ENCODE peak calls at places on chromosomes 12 and 14, in nine cellular contexts. O is AG04450, W is GM06990, V is dorsolateral prefrontal cortex, Z is right atrium auricular region, Y is upper lobe of right lung, M is stomach, A is left ventricle myocardium inferior, J is esophagus squamous epithelium. H is an unnamed sample.

GRCh38 chr14:29092121-29092520 is 325.5 kb downstream of the FOXG1 start:
- DNase-seq in W (no peak), A (no peak), V (no peak), M (no peak), Y (no peak), Z (no peak), J (no peak), O (no peak), H (no peak)

GRCh38 chr12:47328831-47329545 is 249.2 kb upstream of the AMIGO2 start:
- DNase-seq in J (no peak), W (no peak), M (no peak), V (no peak), Y (no peak), Z (no peak), A (no peak), O (peak; percentile 6), H (peak; percentile 55)

GRCh38 chr12:113958108-113958507 is 8.0 kb downstream of the RBM19 start:
- DNase-seq in A (no peak), W (no peak), V (no peak), M (no peak), J (no peak), O (no peak), Y (no peak), Z (no peak), H (no peak)

GRCh38 chr14:20757963-20758362 is 10.2 kb upstream of the EDDM3B start:
- DNase-seq in W (no peak), M (no peak), V (no peak), O (no peak), A (no peak), Y (no peak), J (no peak), Z (no peak), H (no peak)

GRCh38 chr12:104687823-104688573 is 231.2 kb downstream of the CHST11 start:
- DNase-seq in Z (no peak), J (no peak), V (no peak), Y (no peak), M (no peak), A (no peak), O (no peak), W (no peak), H (no peak)

GRCh38 chr14:69996197-69996596 is 117.0 kb downstream of the SMOC1 start:
- DNase-seq in Z (no peak), Y (no peak), M (no peak), O (no peak), V (no peak), W (no peak), J (no peak), A (no peak), H (peak; percentile 96)

GRCh38 chr12:5262885-5263284 is 169.0 kb upstream of the NTF3 start:
- DNase-seq in M (no peak), W (no peak), V (no peak), A (no peak), J (no peak), Z (no peak), Y (no peak), O (no peak), H (no peak)

GRCh38 chr12:130335517-130336392 is 1.9 kb upstream of the PIWIL1 start:
- DNase-seq in M (no peak), O (no peak), Y (no peak), A (no peak), Z (no peak), W (no peak), J (no peak), V (peak; percentile 57), H (peak; percentile 69)

GRCh38 chr14:61564623-61565091 is 130.7 kb upstream of the HIF1A start:
- DNase-seq in A (no peak), Y (no peak), W (no peak), M (no peak), J (no peak), O (peak; percentile 85), Z (no peak), V (no peak), H (peak; percentile 97)

GRCh38 chr14:105091335-105092123 is 26.3 kb upstream of the GPR132 start:
- DNase-seq in O (no peak), W (no peak), A (peak; percentile 84), Y (peak; percentile 94), Z (no peak), M (peak; percentile 94), V (peak; percentile 39), J (no peak), H (peak; percentile 85)

GRCh38 chr14:35287481-35288013 is 4.6 kb upstream of the PSMA6 start:
- DNase-seq in W (no peak), Z (no peak), J (no peak), Y (no peak), M (peak; percentile 59), A (no peak), O (no peak), V (no peak), H (peak; percentile 13)

GRCh38 chr14:35331605-35332516 is 39.7 kb downstream of the PSMA6 start:
- DNase-seq in Z (no peak), W (no peak), Y (peak; percentile 82), V (no peak), J (no peak), A (no peak), M (peak; percentile 88), O (no peak), H (peak; percentile 98)

GRCh38 chr12:8943565-8944186 is 5.8 kb downstream of the M6PR start:
- DNase-seq in A (no peak), O (no peak), V (no peak), Z (no peak), Y (no peak), J (no peak), W (no peak), M (no peak), H (no peak)

GRCh38 chr12:14545144-14546124 is 22.2 kb downstream of the PLBD1 start:
- DNase-seq in M (no peak), V (no peak), Z (no peak), O (no peak), J (no peak), Y (no peak), A (no peak), W (no peak), H (no peak)

GRCh38 chr12:21001778-21002177 is 129.2 kb upstream of the SLCO1B1 start:
- DNase-seq in O (no peak), V (no peak), Y (no peak), W (no peak), A (no peak), Z (no peak), J (no peak), M (no peak), H (no peak)
- TF ChIP-seq CTCF in O (no peak), V (no peak), Y (no peak), W (no peak), A (no peak), Z (no peak), J (no peak), M (no peak), H (no peak)

DNA sequence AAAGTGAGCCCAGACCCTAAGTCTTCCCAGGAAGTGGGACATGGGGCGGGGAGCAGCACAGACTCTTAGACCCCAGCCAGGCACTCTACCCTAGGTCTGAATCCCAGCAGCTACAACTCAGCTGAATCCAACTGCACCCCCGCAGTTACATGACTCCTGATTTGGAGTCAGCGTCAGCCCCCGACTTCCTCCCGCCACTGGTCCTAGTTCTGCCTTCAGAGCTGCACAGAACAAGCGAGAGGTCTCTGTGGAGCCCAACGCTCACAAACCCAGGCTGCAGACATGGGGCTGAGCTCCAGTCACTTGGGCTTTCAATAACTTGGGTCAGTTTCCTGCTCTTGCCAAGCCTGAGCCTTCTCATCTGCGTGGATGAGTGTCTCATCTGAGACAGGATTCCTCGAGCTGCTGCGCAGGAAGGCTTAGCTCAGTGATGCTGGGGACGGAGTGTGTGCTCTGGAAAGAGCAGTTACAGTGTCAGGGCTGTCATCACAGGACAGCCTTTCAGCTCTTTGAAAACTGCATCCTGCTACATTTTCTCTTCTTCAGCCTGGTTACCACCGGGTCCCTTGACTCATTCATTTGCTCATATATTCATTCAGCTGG is 30.6 kb upstream of the NXPH4 start:
- DNase-seq in A (no peak), W (no peak), Y (no peak), Z (no peak), O (no peak), M (no peak), V (no peak), J (no peak), H (no peak)
- H3K27me3 ChIP-seq in A (no peaks in the 10 kb centered on the region), W (peaks cover 1% of the 10 kb centered on the region), Y (no peaks in the 10 kb centered on the region), Z (no peaks in the 10 kb centered on the region), O (no peaks in the 10 kb centered on the region), M (no peaks in the 10 kb centered on the region), V (no peaks in the 10 kb centered on the region), J (no peaks in the 10 kb centered on the region), H (no peaks in the 10 kb centered on the region)

GRCh38 chr14:72024043-72024407 is 91.8 kb downstream of the RGS6 start:
- DNase-seq in A (no peak), V (no peak), O (no peak), J (no peak), Z (no peak), W (peak; percentile 48), Y (no peak), M (peak; percentile 27), H (peak; percentile 35)
- TF ChIP-seq CTCF in A (peak; percentile 67), V (peak; percentile 26), O (peak; percentile 48), J (peak; percentile 40), Z (peak; percentile 70), W (peak; percentile 69), Y (peak; percentile 61), M (no peak), H (peak; percentile 34)

DNA sequence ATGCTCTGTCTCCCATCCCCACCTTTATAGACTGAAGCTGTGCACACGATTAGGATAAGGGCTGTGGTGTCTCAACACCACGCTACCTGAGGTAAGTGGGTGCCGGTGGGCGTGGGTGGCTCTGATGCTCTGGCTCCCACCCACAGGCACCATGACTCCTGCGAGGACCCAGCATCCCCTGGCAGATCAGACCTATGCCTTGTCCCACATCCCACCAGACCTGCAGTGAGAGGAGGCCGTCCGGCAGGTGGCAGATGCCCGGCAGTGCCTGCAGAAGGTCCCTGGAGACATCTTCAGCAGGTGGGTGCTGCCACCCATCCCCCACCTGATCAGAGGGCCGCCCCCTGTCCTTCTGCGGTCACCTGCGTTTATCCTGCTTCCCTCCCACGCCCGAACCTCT is 104.4 kb upstream of the PRB2 start:
- DNase-seq in Z (no peak), A (no peak), W (peak; percentile 18), O (no peak), M (no peak), V (no peak), J (no peak), Y (no peak), H (no peak)
- H3K27me3 ChIP-seq in Z (no peaks in the 10 kb centered on the region), A (peaks cover 74% of the 10 kb centered on the region), W (no peaks in the 10 kb centered on the region), O (peaks cover 3% of the 10 kb centered on the region), M (peaks cover 63% of the 10 kb centered on the region), V (no peaks in the 10 kb centered on the region), J (peaks cover 35% of the 10 kb centered on the region), Y (peaks cover 22% of the 10 kb centered on the region), H (peaks cover 5% of the 10 kb centered on the region)

DNA sequence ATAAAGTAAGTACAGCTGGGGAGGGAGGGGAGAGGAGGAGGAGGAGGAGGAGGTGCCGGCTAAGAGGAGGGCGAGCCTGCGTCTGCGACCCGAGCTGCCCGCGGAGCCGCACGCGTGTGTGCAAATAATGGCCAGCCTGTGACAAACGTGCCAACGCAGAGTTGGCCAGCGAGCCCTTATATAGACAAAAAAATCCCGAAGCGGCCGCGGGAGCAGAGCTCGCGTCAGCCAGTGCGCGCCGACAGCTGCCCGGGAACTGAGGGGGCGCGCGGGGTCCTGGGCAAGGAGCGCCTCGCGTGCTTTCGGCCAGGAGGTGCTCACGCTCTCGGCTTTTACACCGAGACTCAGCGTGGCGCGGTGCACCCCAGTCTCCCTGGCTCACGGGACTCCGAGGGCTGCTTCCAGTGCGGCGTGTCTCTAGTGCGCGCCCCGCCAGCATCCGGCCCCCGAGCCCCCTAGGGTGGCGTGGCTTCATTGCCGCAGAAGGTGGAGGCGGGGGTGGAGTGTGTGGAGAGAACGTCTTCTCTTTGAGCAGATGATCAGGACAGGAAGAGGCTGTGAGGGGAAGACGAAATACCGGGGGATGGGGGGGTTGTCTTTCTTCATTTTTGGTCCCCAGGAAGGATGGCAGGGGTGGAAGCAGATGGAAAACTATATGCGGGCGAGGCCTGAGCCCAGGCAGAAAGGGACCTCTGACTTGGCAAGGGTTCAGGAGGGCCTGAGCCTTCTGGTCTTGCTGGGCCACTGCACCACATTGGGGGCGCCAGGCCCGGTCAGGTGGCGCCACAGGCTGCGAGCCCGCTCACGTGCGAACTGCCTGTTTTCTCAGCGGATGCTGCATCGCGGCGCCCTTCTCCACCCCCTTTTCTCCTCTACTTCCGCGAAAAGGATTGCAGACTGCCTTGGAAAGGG is 659 bp downstream of the SLC16A7 start:
- DNase-seq in Z (peak; percentile 88), V (peak; percentile 80), A (peak; percentile 83), W (peak; percentile 85), M (peak; percentile 82), Y (peak; percentile 87), O (peak; percentile 48), J (peak; percentile 12), H (peak; percentile 22)
- TF ChIP-seq CTCF in Z (no peak), V (no peak), A (no peak), W (peak; percentile 32), M (no peak), Y (no peak), O (no peak), J (no peak), H (no peak)

H was measured in bronchial epithelial cell.